ENCODE peak calls at places on chromosomes 3 and 15, in seven cellular contexts. Y is GM04504, P is choroid plexus epithelial cell, Q is left ventricle myocardium superior, H is lower leg skin, S is pancreas, D is brain microvascular endothelial cell. T is an unnamed sample.

GRCh38 chr15:62439543-62440016 is 274.5 kb upstream of the C2CD4B start:
- DNase-seq in Y (peak; percentile 73), P (no peak), Q (no peak), H (peak; percentile 43), S (no peak), D (no peak), T (no peak)

GRCh38 chr3:152405915-152406802 is 137.4 kb downstream of the MBNL1 start:
- DNase-seq in Y (peak; percentile 92), P (peak; percentile 95), Q (no peak), H (no peak), S (no peak), D (peak; percentile 69), T (no peak)

GRCh38 chr15:90939756-90940155 is 4.7 kb downstream of the UNC45A start:
- DNase-seq in Y (no peak), P (no peak), Q (no peak), H (no peak), S (no peak), D (no peak), T (no peak)

GRCh38 chr3:122977645-122978466 is 49.7 kb downstream of the SEMA5B start:
- DNase-seq in Y (no peak), P (peak; percentile 88), Q (peak; percentile 77), H (no peak), S (no peak), D (peak; percentile 88), T (no peak)

GRCh38 chr3:47817609-47818008 is 14.7 kb downstream of the DHX30 start:
- DNase-seq in Y (no peak), P (no peak), Q (no peak), H (no peak), S (no peak), D (no peak), T (no peak)

GRCh38 chr15:49625460-49626036 is 4.7 kb downstream of the DTWD1 start:
- DNase-seq in Y (no peak), P (no peak), Q (no peak), H (no peak), S (no peak), D (no peak), T (no peak)

GRCh38 chr15:101099183-101099582 is 152.7 kb downstream of the CHSY1 start:
- DNase-seq in Y (no peak), P (no peak), Q (no peak), H (no peak), S (no peak), D (no peak), T (no peak)

GRCh38 chr3:149388001-149388435 is 10.6 kb upstream of the TM4SF1 start:
- DNase-seq in Y (peak; percentile 72), P (peak; percentile 85), Q (no peak), H (no peak), S (no peak), D (peak; percentile 91), T (no peak)

GRCh38 chr3:58356054-58356453 is 23.4 kb downstream of the PXK start:
- DNase-seq in Y (no peak), P (no peak), Q (no peak), H (no peak), S (no peak), D (no peak), T (no peak)

GRCh38 chr3:57298041-57298440 is 5.6 kb upstream of the ASB14 start:
- DNase-seq in Y (no peak), P (peak; percentile 27), Q (no peak), H (no peak), S (no peak), D (peak; percentile 63), T (peak; percentile 35)

GRCh38 chr3:187978433-187979011 is 175.4 kb upstream of the LPP start:
- DNase-seq in Y (no peak), P (peak; percentile 74), Q (no peak), H (no peak), S (no peak), D (no peak), T (no peak)

GRCh38 chr3:9897408-9898372 is 5.0 kb upstream of the IL17RE start:
- DNase-seq in Y (no peak), P (no peak), Q (no peak), H (no peak), S (peak; percentile 80), D (no peak), T (peak; percentile 81)

GRCh38 chr3:183377307-183377959 is 51.0 kb downstream of the MCF2L2 start:
- DNase-seq in Y (no peak), P (no peak), Q (no peak), H (no peak), S (no peak), D (no peak), T (no peak)

GRCh38 chr3:154775821-154776548 is 304.1 kb upstream of the MME start:
- DNase-seq in Y (no peak), P (no peak), Q (no peak), H (no peak), S (no peak), D (no peak), T (no peak)

GRCh38 chr15:97841558-97841957 is 118.9 kb upstream of the ARRDC4 start:
- DNase-seq in Y (no peak), P (no peak), Q (no peak), H (no peak), S (no peak), D (no peak), T (no peak)

GRCh38 chr3:35484939-35485605 is 154.3 kb upstream of the ARPP21 start:
- DNase-seq in Y (no peak), P (peak; percentile 6), Q (no peak), H (no peak), S (no peak), D (no peak), T (no peak)

GRCh38 chr3:129077222-129077621 is 16.6 kb downstream of the GP9 start:
- DNase-seq in Y (no peak), P (peak; percentile 52), Q (no peak), H (no peak), S (no peak), D (peak; percentile 15), T (no peak)

GRCh38 chr3:106140471-106140870 is 271.7 kb upstream of the CBLB start:
- DNase-seq in Y (no peak), P (no peak), Q (no peak), H (no peak), S (no peak), D (no peak), T (no peak)

GRCh38 chr3:41330465-41330864 is 131.2 kb downstream of the CTNNB1 start:
- DNase-seq in Y (no peak), P (peak; percentile 55), Q (no peak), H (no peak), S (no peak), D (peak; percentile 70), T (no peak)

GRCh38 chr3:106030620-106030945 is 161.8 kb upstream of the CBLB start:
- DNase-seq in Y (no peak), P (peak; percentile 68), Q (no peak), H (no peak), S (no peak), D (no peak), T (no peak)

GRCh38 chr3:59663076-59663850 is 613.4 kb upstream of the CFAP20DC start:
- DNase-seq in Y (no peak), P (no peak), Q (no peak), H (no peak), S (no peak), D (no peak), T (no peak)

GRCh38 chr15:41870689-41871081 is 23.2 kb downstream of the SPTBN5 start:
- DNase-seq in Y (peak; percentile 1), P (peak; percentile 84), Q (peak; percentile 57), H (no peak), S (no peak), D (peak; percentile 80), T (no peak)

GRCh38 chr3:66496731-66497130 is 4.1 kb downstream of the LRIG1 start:
- DNase-seq in Y (no peak), P (no peak), Q (no peak), H (no peak), S (no peak), D (no peak), T (no peak)

GRCh38 chr15:45611305-45611704 is 23.5 kb upstream of the SQOR start:
- DNase-seq in Y (no peak), P (peak; percentile 49), Q (no peak), H (no peak), S (no peak), D (no peak), T (no peak)

GRCh38 chr3:48504051-48504946 is at the start of gene SHISA5:
- DNase-seq in Y (peak; percentile 38), P (peak; percentile 49), Q (peak; percentile 90), H (peak; percentile 51), S (peak; percentile 84), D (peak; percentile 23), T (peak; percentile 76)

GRCh38 chr3:77825045-77825827 is 785.3 kb downstream of the ROBO2 start:
- DNase-seq in Y (peak; percentile 59), P (peak; percentile 88), Q (peak; percentile 12), H (peak; percentile 48), S (peak; percentile 16), D (peak; percentile 90), T (peak; percentile 68)

GRCh38 chr3:42718338-42718737 is 15.7 kb upstream of the HHATL start:
- DNase-seq in Y (no peak), P (no peak), Q (no peak), H (no peak), S (no peak), D (no peak), T (no peak)

GRCh38 chr15:45439521-45439931 is 61.2 kb upstream of the GATM start:
- DNase-seq in Y (no peak), P (no peak), Q (no peak), H (no peak), S (no peak), D (no peak), T (no peak)

GRCh38 chr3:151203053-151203420 is at the start of gene GPR171:
- DNase-seq in Y (no peak), P (no peak), Q (no peak), H (no peak), S (no peak), D (no peak), T (no peak)

GRCh38 chr3:99128740-99129505 is 227.4 kb upstream of the DCBLD2 start:
- DNase-seq in Y (peak; percentile 95), P (peak; percentile 97), Q (no peak), H (no peak), S (no peak), D (peak; percentile 96), T (no peak)

GRCh38 chr3:113555138-113555537 is 22.8 kb downstream of the SIDT1 start:
- DNase-seq in Y (no peak), P (no peak), Q (no peak), H (no peak), S (no peak), D (no peak), T (no peak)

GRCh38 chr15:74869726-74870407 is 3.3 kb downstream of the SCAMP2 start:
- DNase-seq in Y (no peak), P (peak; percentile 54), Q (peak; percentile 81), H (peak; percentile 75), S (peak; percentile 66), D (no peak), T (peak; percentile 62)

GRCh38 chr15:33190539-33190938 is 4.0 kb downstream of the FMN1 start:
- DNase-seq in Y (no peak), P (no peak), Q (no peak), H (no peak), S (no peak), D (no peak), T (no peak)

GRCh38 chr15:22904736-22905135 is 66.3 kb downstream of the NIPA2 start:
- DNase-seq in Y (no peak), P (no peak), Q (peak; percentile 47), H (no peak), S (peak; percentile 38), D (no peak), T (no peak)

GRCh38 chr3:155321418-155321817 is 27.9 kb upstream of the STRIT1 start:
- DNase-seq in Y (no peak), P (peak; percentile 23), Q (no peak), H (no peak), S (no peak), D (no peak), T (no peak)

GRCh38 chr15:85858586-85859375 is 64.1 kb upstream of the KLHL25 start:
- DNase-seq in Y (no peak), P (peak; percentile 68), Q (peak; percentile 66), H (peak; percentile 29), S (peak; percentile 49), D (peak; percentile 24), T (peak; percentile 72)

GRCh38 chr3:71520186-71521020 is 63.1 kb downstream of the FOXP1 start:
- DNase-seq in Y (no peak), P (peak; percentile 94), Q (no peak), H (no peak), S (no peak), D (no peak), T (no peak)

GRCh38 chr3:160003520-160004128 is 15.0 kb downstream of the IL12A start:
- DNase-seq in Y (no peak), P (peak; percentile 62), Q (peak; percentile 79), H (no peak), S (peak; percentile 27), D (peak; percentile 43), T (peak; percentile 38)